ENCODE peak calls at places on chromosomes 7 and 10, in nine cellular contexts. C is hepatocyte; W is NCI-H1694 treated with DMSO at 0.1 percent for 48 hours; X is HT-29; M is GM23248; D is EL; L is activated B cell treated with CpG ODN at 0.5 μM for 24 hours; T is Caki2; P is activated CD8-positive, alpha-beta memory T cell treated with anti-CD3 and anti-CD28 coated beads for 48 hours. J is an unnamed sample.

GRCh38 chr10:79068203-79068561 is 584 bp upstream of the ZMIZ1 start:
- DNase-seq in T (no peak), P (no peak), W (no peak), D (no peak), M (peak; percentile 55), L (peak; percentile 45), C (peak; percentile 48), X (no peak), J (peak; percentile 88)

GRCh38 chr10:56920586-56921250 is 559.7 kb upstream of the ZWINT start:
- DNase-seq in T (no peak), X (no peak), D (no peak), P (no peak), W (no peak), M (no peak), C (no peak), L (no peak), J (no peak)

GRCh38 chr10:25689346-25690095 is 244.5 kb upstream of the MYO3A start:
- DNase-seq in D (no peak), M (no peak), L (no peak), W (no peak), T (no peak), C (no peak), P (no peak), X (no peak), J (no peak)

GRCh38 chr7:99139031-99139430 is 4.9 kb downstream of the SMURF1 start:
- DNase-seq in M (peak; percentile 60), X (no peak), L (no peak), P (no peak), C (no peak), W (no peak), T (peak; percentile 26), D (no peak), J (no peak)

GRCh38 chr10:36489928-36490279 is 635.5 kb upstream of the ANKRD30A start:
- DNase-seq in W (no peak), P (no peak), L (no peak), M (peak; percentile 78), D (peak; percentile 11), X (no peak), C (no peak), T (no peak), J (no peak)

GRCh38 chr10:110833234-110833940 is 38.3 kb upstream of the PDCD4 start:
- DNase-seq in M (no peak), D (no peak), W (no peak), C (no peak), X (no peak), T (no peak), P (no peak), L (no peak), J (peak; percentile 52)

GRCh38 chr10:21173964-21174669 is 277.0 kb upstream of the NEBL start:
- DNase-seq in L (no peak), P (peak; percentile 27), W (no peak), T (peak; percentile 94), X (peak; percentile 24), D (peak; percentile 18), M (peak; percentile 32), C (peak; percentile 85), J (peak; percentile 88)

GRCh38 chr10:3955493-3955892 is 170.5 kb upstream of the KLF6 start:
- DNase-seq in M (no peak), T (no peak), X (no peak), D (no peak), L (no peak), C (peak; percentile 37), P (no peak), W (no peak), J (peak; percentile 62)

GRCh38 chr7:98836811-98837631 is 32.8 kb downstream of the TMEM130 start:
- DNase-seq in W (peak; percentile 65), P (no peak), X (peak; percentile 62), M (peak; percentile 45), L (peak; percentile 20), T (peak; percentile 44), D (peak; percentile 21), C (peak; percentile 77), J (peak; percentile 89)

GRCh38 chr7:100568936-100569844 is 4.5 kb downstream of the SAP25 start:
- DNase-seq in L (peak; percentile 43), T (no peak), D (peak; percentile 42), P (no peak), C (peak; percentile 80), W (no peak), M (peak; percentile 61), X (peak; percentile 61), J (peak; percentile 91)

GRCh38 chr7:17907014-17907413 is 33.3 kb downstream of the SNX13 start:
- DNase-seq in T (no peak), D (peak; percentile 19), L (no peak), W (no peak), C (no peak), P (no peak), M (peak; percentile 18), X (no peak), J (no peak)

GRCh38 chr7:135188298-135188984 is 17.9 kb upstream of the CYREN start:
- DNase-seq in M (no peak), T (no peak), P (no peak), W (no peak), L (peak; percentile 41), C (no peak), D (no peak), X (no peak), J (no peak)

GRCh38 chr10:45464958-45465567 is 91.0 kb downstream of the ALOX5 start:
- DNase-seq in M (peak; percentile 83), X (peak; percentile 78), D (peak; percentile 64), W (peak; percentile 69), T (peak; percentile 44), C (peak; percentile 87), L (peak; percentile 70), P (peak; percentile 23), J (peak; percentile 88)

GRCh38 chr7:1567893-1568292 is 1.9 kb downstream of the PSMG3 start:
- DNase-seq in P (no peak), M (peak; percentile 91), C (peak; percentile 65), X (no peak), D (peak; percentile 43), W (no peak), L (no peak), T (peak; percentile 95), J (peak; percentile 55)

GRCh38 chr7:122674502-122674901 is 24.4 kb downstream of the RNF133 start:
- DNase-seq in W (no peak), P (no peak), L (no peak), X (no peak), D (no peak), C (no peak), T (no peak), M (peak; percentile 61), J (no peak)

GRCh38 chr7:128132426-128133069 is 101.3 kb upstream of the LRRC4 start:
- DNase-seq in W (no peak), L (no peak), X (no peak), C (no peak), D (no peak), P (no peak), M (no peak), T (no peak), J (no peak)

GRCh38 chr10:71996598-71997371 is 32.6 kb downstream of the CHST3 start:
- DNase-seq in T (no peak), W (no peak), L (no peak), P (no peak), M (no peak), X (no peak), C (no peak), D (no peak), J (no peak)

GRCh38 chr10:46787321-46787615 is 124.0 kb upstream of the PTPN20 start:
- DNase-seq in D (peak; percentile 60), T (peak; percentile 55), X (peak; percentile 50), P (no peak), C (peak; percentile 52), W (peak; percentile 34), M (peak; percentile 82), L (no peak), J (no peak)

GRCh38 chr7:156275292-156275691 is 365.3 kb upstream of the RNF32 start:
- DNase-seq in P (no peak), M (no peak), W (no peak), X (no peak), C (no peak), D (no peak), T (no peak), L (no peak), J (no peak)

GRCh38 chr10:44899450-44900080 is 11.6 kb upstream of the TMEM72 start:
- DNase-seq in L (no peak), X (no peak), W (no peak), T (no peak), M (no peak), P (no peak), D (no peak), C (no peak), J (peak; percentile 60)

GRCh38 chr10:4262449-4262848 is 477.4 kb upstream of the KLF6 start:
- DNase-seq in L (no peak), D (no peak), P (no peak), C (no peak), W (no peak), X (no peak), T (no peak), M (no peak), J (no peak)

GRCh38 chr10:96418582-96418981 is 59.8 kb upstream of the OPALIN start:
- DNase-seq in M (no peak), W (no peak), C (no peak), X (no peak), D (no peak), L (no peak), P (no peak), T (no peak), J (no peak)

GRCh38 chr10:117647306-117647705 is 104.8 kb downstream of the EMX2 start:
- DNase-seq in M (peak; percentile 79), C (no peak), W (no peak), D (no peak), T (no peak), X (no peak), P (no peak), L (no peak), J (no peak)

GRCh38 chr7:29370531-29371314 is 176.1 kb downstream of the CHN2 start:
- DNase-seq in T (no peak), C (peak; percentile 75), L (no peak), W (no peak), P (no peak), D (no peak), M (peak; percentile 71), X (peak; percentile 81), J (no peak)

GRCh38 chr10:120460776-120461175 is 3.7 kb downstream of the PLPP4 start:
- DNase-seq in M (peak; percentile 98), D (peak; percentile 95), C (peak; percentile 37), P (no peak), T (peak; percentile 79), L (no peak), X (no peak), W (no peak), J (no peak)

GRCh38 chr7:101676956-101677355 is 47.9 kb upstream of the MYL10 start:
- DNase-seq in X (no peak), L (no peak), C (no peak), D (no peak), P (no peak), T (no peak), M (no peak), W (no peak), J (peak; percentile 83)

GRCh38 chr7:116762951-116763350 is 91.0 kb downstream of the MET start:
- DNase-seq in M (no peak), D (no peak), L (no peak), X (no peak), W (no peak), C (no peak), T (no peak), P (no peak), J (no peak)

GRCh38 chr7:106139253-106140251 is 27.4 kb upstream of the SYPL1 start:
- DNase-seq in L (no peak), C (peak; percentile 48), X (no peak), D (no peak), W (no peak), T (no peak), M (peak; percentile 79), P (no peak), J (no peak)

GRCh38 chr7:94375713-94376112 is 19.0 kb upstream of the COL1A2 start:
- DNase-seq in X (no peak), D (peak; percentile 97), W (no peak), P (no peak), T (no peak), C (peak; percentile 75), L (no peak), M (peak; percentile 96), J (no peak)

GRCh38 chr10:85601526-85601925 is 765.1 kb downstream of the GRID1 start:
- DNase-seq in P (no peak), C (no peak), X (no peak), W (no peak), D (no peak), L (no peak), T (no peak), M (no peak), J (no peak)

GRCh38 chr7:130891254-130892094 is 157.5 kb upstream of the KLF14 start:
- DNase-seq in W (no peak), M (peak; percentile 99), P (no peak), T (peak; percentile 79), C (no peak), X (no peak), D (peak; percentile 94), L (no peak), J (no peak)